ENCODE peak calls at places on chromosome 19, in seven cellular contexts. L, S, F, Y, N, I and P are unnamed samples.
A peak's percentile ranks its signal among the peaks of the same experiment; 100 is the strongest.

GRCh38 chr19:23991170-23991569 is 76.5 kb downstream of the ZNF726 start:
- DNase-seq in L (no peak), F (peak; percentile 34), N (no peak), S (peak; percentile 12), I (no peak), Y (no peak), P (no peak)

GRCh38 chr19:43575955-43576451 is 402 bp downstream of the PINLYP start:
- DNase-seq in Y (no peak), N (no peak), I (peak; percentile 49), F (no peak), L (no peak), S (no peak), P (no peak)

GRCh38 chr19:35246466-35247096 is 2.2 kb upstream of the LSR start:
- DNase-seq in N (no peak), F (no peak), I (no peak), Y (no peak), S (no peak), L (no peak), P (no peak)

GRCh38 chr19:46859637-46860124 is 1.1 kb upstream of the ARHGAP35 start:
- DNase-seq in L (no peak), Y (peak; percentile 75), S (peak; percentile 90), F (no peak), I (peak; percentile 70), N (no peak), P (no peak)

GRCh38 chr19:5823579-5824281 is 15.8 kb downstream of the FUT6 start:
- DNase-seq in S (peak; percentile 66), L (no peak), Y (no peak), N (no peak), F (no peak), I (no peak), P (no peak)

GRCh38 chr19:40444181-40445005 is at the start of gene SERTAD3:
- DNase-seq in N (peak; percentile 99), S (peak; percentile 99), Y (peak; percentile 98), F (no peak), L (peak; percentile 95), I (peak; percentile 99), P (peak; percentile 99)

GRCh38 chr19:17721821-17722220 is 2.5 kb downstream of the MAP1S start:
- DNase-seq in F (no peak), Y (peak; percentile 51), L (no peak), N (peak; percentile 46), I (peak; percentile 88), S (no peak), P (no peak)

GRCh38 chr19:38650180-38650775 is 2.8 kb downstream of the ACTN4 start:
- DNase-seq in L (no peak), Y (no peak), S (peak; percentile 53), F (no peak), I (no peak), N (no peak), P (no peak)

GRCh38 chr19:6133231-6133630 is 2.2 kb upstream of the ACSBG2 start:
- DNase-seq in S (no peak), N (no peak), Y (no peak), L (no peak), I (no peak), F (no peak), P (no peak)

GRCh38 chr19:55563261-55563690 is 17.4 kb downstream of the ZNF579 start:
- DNase-seq in I (no peak), L (no peak), F (no peak), N (no peak), S (no peak), Y (peak; percentile 79), P (no peak)

GRCh38 chr19:12833747-12834417 is 497 bp downstream of the RTBDN start:
- DNase-seq in Y (no peak), F (no peak), L (no peak), I (no peak), S (no peak), N (no peak), P (peak; percentile 81)